ENCODE peak calls at places on chromosomes 5 and 9, in eight cellular contexts. T, C, L, R, M, A, X and S are unnamed samples.
A peak's percentile ranks its signal among the peaks of the same experiment; 100 is the strongest.

GRCh38 chr9:85900504-85901201 is 40.3 kb upstream of the NAA35 start:
- DNase-seq in X (peak; percentile 21), R (no peak), C (peak; percentile 30), M (peak; percentile 41), L (no peak), A (no peak), T (no peak), S (no peak)

GRCh38 chr5:71778678-71779276 is 59.7 kb downstream of the CARTPT start:
- DNase-seq in R (no peak), C (no peak), M (no peak), L (no peak), A (no peak), T (no peak), X (peak; percentile 31), S (no peak)

GRCh38 chr5:140351609-140352334 is 5.4 kb upstream of the HBEGF start:
- DNase-seq in R (peak; percentile 40), C (peak; percentile 46), X (peak; percentile 69), A (no peak), T (no peak), M (peak; percentile 73), L (no peak), S (no peak)

GRCh38 chr5:10686890-10687289 is 74.1 kb downstream of the DAP start:
- DNase-seq in R (no peak), M (no peak), L (no peak), A (no peak), X (no peak), T (no peak), C (no peak), S (no peak)

GRCh38 chr5:5313081-5313736 is 109.3 kb upstream of the ICE1 start:
- DNase-seq in T (no peak), X (peak; percentile 3), C (no peak), A (peak; percentile 58), M (no peak), R (no peak), L (no peak), S (no peak)

GRCh38 chr5:72125931-72126620 is 18.8 kb downstream of the MAP1B start:
- DNase-seq in A (no peak), T (no peak), C (no peak), M (no peak), X (peak; percentile 50), R (no peak), L (no peak), S (no peak)

GRCh38 chr5:17000296-17000939 is 64.3 kb upstream of the MYO10 start:
- DNase-seq in X (peak; percentile 95), A (no peak), L (no peak), R (no peak), M (no peak), T (no peak), C (no peak), S (no peak)

GRCh38 chr9:7318920-7319319 is 480.7 kb downstream of the DMAC1 start:
- DNase-seq in C (no peak), T (no peak), R (no peak), A (no peak), L (no peak), M (no peak), X (no peak), S (no peak)

GRCh38 chr5:9466677-9467076 is 79.2 kb downstream of the SEMA5A start:
- DNase-seq in R (no peak), A (no peak), M (no peak), L (no peak), X (peak; percentile 39), C (no peak), T (no peak), S (no peak)

GRCh38 chr9:98317134-98317857 is 61.8 kb upstream of the TBC1D2 start:
- DNase-seq in C (no peak), A (no peak), L (no peak), X (peak; percentile 89), R (no peak), T (no peak), M (no peak), S (no peak)

GRCh38 chr9:1453636-1454035 is 403.5 kb downstream of the DMRT2 start:
- DNase-seq in X (no peak), R (no peak), M (no peak), C (no peak), L (no peak), A (no peak), T (no peak), S (no peak)

GRCh38 chr9:128296340-128297220 is 20.5 kb downstream of the SWI5 start:
- DNase-seq in C (peak; percentile 62), L (no peak), A (no peak), R (no peak), X (no peak), M (peak; percentile 23), T (peak; percentile 33), S (no peak)

GRCh38 chr9:120750421-120750820 is 36.2 kb upstream of the MEGF9 start:
- DNase-seq in A (no peak), M (no peak), L (no peak), C (no peak), T (no peak), X (peak; percentile 47), R (no peak), S (no peak)

GRCh38 chr9:121985792-121986494 is 107.2 kb downstream of the TTLL11 start:
- DNase-seq in A (peak; percentile 86), C (no peak), T (no peak), R (no peak), L (peak; percentile 30), X (no peak), M (no peak), S (no peak)
- TF ChIP-seq CTCF in A (peak; percentile 49), C (no peak), T (no peak), R (no peak), L (peak; percentile 7), X (peak; percentile 49), M (no peak), S (no peak)

GRCh38 chr5:66378407-66378806 is 217.8 kb upstream of the MAST4 start:
- DNase-seq in R (no peak), T (no peak), L (no peak), A (no peak), C (no peak), M (no peak), X (no peak), S (no peak)
- TF ChIP-seq CTCF in R (no peak), T (no peak), L (no peak), A (no peak), C (no peak), M (no peak), X (no peak), S (no peak)

DNA sequence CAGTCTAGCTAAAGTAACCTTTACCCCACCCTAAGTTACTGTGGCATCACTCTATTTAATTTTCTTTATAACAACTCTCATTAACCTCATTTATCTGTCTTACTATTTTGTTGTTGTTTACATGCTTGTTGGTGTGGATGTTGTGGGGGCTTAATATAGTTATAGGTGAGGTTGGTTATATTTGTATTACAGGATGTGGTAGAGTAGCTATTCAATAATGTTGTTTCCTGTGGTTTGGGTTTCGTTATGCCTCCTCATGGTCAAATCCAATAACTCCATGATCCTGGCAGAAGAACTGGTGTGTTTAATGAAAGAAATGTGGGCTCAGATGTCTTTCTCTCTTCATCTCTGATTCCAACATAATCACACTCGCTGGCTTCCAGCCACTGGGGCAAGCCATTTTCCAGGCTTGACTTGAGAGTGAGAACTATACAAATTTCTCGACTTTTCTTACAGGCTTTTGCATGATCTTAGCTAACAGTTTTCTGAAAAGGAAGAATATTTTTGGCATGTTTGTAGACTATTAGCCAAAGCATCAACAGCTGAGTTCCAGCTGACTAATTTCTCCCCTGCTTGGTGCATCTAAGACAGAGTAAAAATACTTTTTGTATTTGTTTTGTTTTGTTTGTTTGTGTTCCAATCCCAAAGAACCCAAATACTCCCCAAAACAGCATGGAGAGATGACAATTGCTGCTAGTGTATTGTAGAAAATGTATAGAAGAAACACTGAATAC is 303.7 kb upstream of the PAPPA start:
- DNase-seq in C (peak; percentile 8), X (no peak), A (no peak), M (no peak), R (no peak), T (peak; percentile 26), L (no peak), S (no peak)
- TF ChIP-seq CTCF in C (no peak), X (no peak), A (no peak), M (no peak), R (no peak), T (no peak), L (no peak), S (no peak)

DNA sequence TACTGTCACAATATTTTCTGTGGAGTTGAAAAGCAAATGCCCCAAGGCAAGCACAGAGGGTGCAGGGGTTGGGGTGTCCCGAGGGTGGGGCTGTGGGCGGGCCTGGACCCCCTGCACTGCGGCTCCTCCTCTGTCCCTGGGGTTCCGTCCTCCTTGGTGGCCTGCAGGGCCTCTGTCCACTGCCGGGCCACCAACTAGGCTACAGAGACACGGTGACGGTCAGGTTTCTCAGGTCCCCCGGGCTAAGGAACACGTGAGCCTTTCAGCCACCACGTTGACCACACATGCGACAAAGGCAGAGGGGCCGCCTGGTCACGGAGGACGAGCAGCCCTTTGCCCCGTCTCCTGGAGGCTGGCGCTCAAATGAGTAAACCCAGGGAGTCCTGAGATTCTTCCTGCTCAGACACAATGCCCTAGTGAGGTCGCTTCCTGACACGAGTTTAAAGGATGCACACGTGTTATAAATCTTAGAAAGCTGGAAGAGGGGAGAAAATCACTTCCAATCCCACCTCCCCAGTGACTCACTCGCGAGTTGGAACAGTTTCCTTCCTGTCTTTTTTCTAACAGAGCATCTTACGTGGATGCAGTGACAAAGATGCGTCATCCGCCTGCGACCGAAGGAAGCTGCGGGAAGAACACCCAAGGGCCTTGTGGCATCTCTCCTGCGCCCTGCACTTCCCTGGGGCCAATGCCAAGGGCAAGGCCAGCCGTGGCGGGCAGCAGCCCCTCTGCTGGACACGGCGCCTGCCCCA is 24.8 kb upstream of the OBP2B start:
- DNase-seq in C (no peak), T (no peak), X (no peak), M (no peak), L (no peak), A (no peak), R (no peak), S (no peak)
- TF ChIP-seq CTCF in C (no peak), T (no peak), X (no peak), M (no peak), L (no peak), A (no peak), R (no peak), S (no peak)